ENCODE peak calls at places on chromosomes 7 and 10, in four cellular contexts. B is sigmoid colon, R is DND-41, I is mesendoderm. E is an unnamed sample. For H3K4me1, the result is how much of the 10 kb centered on the place peaks cover.

GRCh38 chr10:6242089-6242488 is 39.4 kb downstream of the PFKFB3 start:
- DNase-seq in R (no peak), I (no peak), B (peak), E (no peak)

GRCh38 chr7:18202315-18203045 is 174.8 kb upstream of the PRPS1L1 start:
- DNase-seq in I (no peak), R (no peak), B (no peak), E (no peak)

GRCh38 chr7:25790261-25790660 is 361.7 kb upstream of the NFE2L3 start:
- DNase-seq in B (no peak), I (no peak), R (no peak), E (no peak)

GRCh38 chr7:49099587-49100326 is 175.4 kb downstream of the CDC14C start:
- DNase-seq in I (peak), B (no peak), R (no peak), E (no peak)

GRCh38 chr7:137531671-137532070 is 188.1 kb upstream of the PTN start:
- DNase-seq in I (no peak), R (no peak), B (no peak), E (no peak)

GRCh38 chr10:132836832-132837540 is 51.0 kb upstream of the NKX6-2 start:
- DNase-seq in R (peak), I (peak), B (peak), E (no peak)

GRCh38 chr10:1395025-1395981 is 339.1 kb downstream of the WDR37 start:
- DNase-seq in R (no peak), I (no peak), B (no peak), E (no peak)

GRCh38 chr7:70014472-70015232 is 416.4 kb downstream of the AUTS2 start:
- DNase-seq in B (no peak), I (no peak), R (no peak), E (no peak)

GRCh38 chr10:94617389-94617944 is 66.1 kb upstream of the CYP2C18 start:
- DNase-seq in B (no peak), R (no peak), I (peak), E (no peak)

GRCh38 chr10:102262744-102263370 is 17.5 kb downstream of the GBF1 start:
- DNase-seq in I (no peak), B (no peak), R (no peak), E (no peak)

GRCh38 chr10:95881316-95881715 is 26.5 kb upstream of the CC2D2B start:
- DNase-seq in I (no peak), B (no peak), R (no peak), E (no peak)

GRCh38 chr10:1978593-1978992 is 241.3 kb upstream of the ADARB2 start:
- DNase-seq in I (no peak), R (no peak), B (no peak), E (no peak)

GRCh38 chr7:135201350-135201749 is 10.0 kb downstream of the WDR91 start:
- DNase-seq in R (no peak), B (no peak), I (no peak), E (no peak)

GRCh38 chr7:95772298-95772770 is at the start of gene DYNC1I1:
- DNase-seq in R (no peak), B (peak), I (peak), E (peak)

GRCh38 chr7:44959956-44960640 is 18.7 kb downstream of the MYO1G start:
- DNase-seq in R (no peak), I (no peak), B (no peak), E (no peak)

GRCh38 chr10:71214641-71215160 is 2.3 kb downstream of the UNC5B start:
- DNase-seq in I (no peak), B (no peak), R (no peak), E (no peak)

GRCh38 chr7:47183896-47184629 is 397.8 kb downstream of the TNS3 start:
- DNase-seq in R (no peak), B (no peak), I (no peak), E (no peak)

GRCh38 chr10:78058562-78058961 is 24.9 kb downstream of the RPS24 start:
- DNase-seq in I (no peak), R (no peak), B (no peak), E (no peak)

GRCh38 chr7:143849785-143850479 is 52.0 kb downstream of the TCAF1 start:
- DNase-seq in I (no peak), B (no peak), R (no peak), E (no peak)

GRCh38 chr10:34698979-34699378 is 116.1 kb downstream of the PARD3 start:
- DNase-seq in B (no peak), R (no peak), I (peak), E (no peak)

GRCh38 chr7:69105092-69105491 is 493.2 kb upstream of the AUTS2 start:
- DNase-seq in I (peak), R (no peak), B (no peak), E (no peak)

GRCh38 chr10:123038782-123039631 is 30.2 kb downstream of the ACADSB start:
- DNase-seq in B (no peak), R (no peak), I (no peak), E (no peak)

GRCh38 chr7:73647725-73648592 is 19.7 kb upstream of the VPS37D start:
- DNase-seq in B (no peak), R (no peak), I (no peak), E (no peak)

GRCh38 chr7:139118803-139119485 is 9.4 kb upstream of the ZC3HAV1 start:
- DNase-seq in I (peak), R (no peak), B (no peak), E (no peak)

GRCh38 chr10:100968839-100969174 is 497 bp upstream of the SEMA4G start:
- DNase-seq in B (no peak), R (no peak), I (no peak), E (no peak)

GRCh38 chr10:58137813-58138212 is 129.9 kb downstream of the IPMK start:
- DNase-seq in I (no peak), R (no peak), B (no peak), E (no peak)

GRCh38 chr7:24756989-24757798 is at the start of gene GSDME:
- DNase-seq in R (peak), B (peak), I (peak), E (peak)

GRCh38 chr7:135904282-135904681 is 72.9 kb downstream of the MTPN start:
- DNase-seq in R (no peak), B (no peak), I (no peak), E (no peak)

GRCh38 chr7:25294624-25295023 is 66.3 kb upstream of the NPVF start:
- DNase-seq in B (no peak), R (no peak), I (no peak), E (no peak)

GRCh38 chr10:119670717-119671116 is 19.5 kb downstream of the BAG3 start:
- DNase-seq in R (no peak), I (no peak), B (no peak), E (no peak)

GRCh38 chr10:119104653-119105024 is 726 bp downstream of the DENND10 start:
- DNase-seq in R (peak), B (peak), I (peak), E (no peak)

GRCh38 chr10:96967847-96968246 is 135.7 kb downstream of the LCOR start:
- DNase-seq in R (no peak), B (no peak), I (no peak), E (no peak)

GRCh38 chr10:50917486-50917885 is 32.1 kb upstream of the A1CF start:
- DNase-seq in R (no peak), I (no peak), B (no peak), E (no peak)

GRCh38 chr10:132300582-132300981 is 7.2 kb downstream of the STK32C start:
- DNase-seq in B (peak), R (no peak), I (no peak), E (no peak)

GRCh38 chr10:127991543-127992255 is 84.8 kb downstream of the PTPRE start:
- DNase-seq in B (peak), I (no peak), R (no peak), E (no peak)

GRCh38 chr10:130862122-130862521 is 449.4 kb downstream of the TCERG1L start:
- DNase-seq in I (no peak), B (no peak), R (no peak), E (no peak)

GRCh38 chr10:96955733-96956132 is 123.6 kb downstream of the LCOR start:
- DNase-seq in B (no peak), R (no peak), I (no peak), E (no peak)

GRCh38 chr10:29993319-29993876 is 66.0 kb downstream of the JCAD start:
- DNase-seq in I (peak), B (no peak), R (no peak), E (no peak)

GRCh38 chr7:44310221-44310848 is 15.1 kb downstream of the CAMK2B start:
- DNase-seq in B (no peak), R (peak), I (no peak), E (no peak)

GRCh38 chr7:102305414-102306268 is 19.0 kb downstream of the SH2B2 start:
- DNase-seq in I (no peak), B (no peak), R (no peak), E (no peak)
- H3K4me1 ChIP-seq in I (under half), B (under half), R (under half), E (under half)

GRCh38 chr10:103896225-103896624 is 21.8 kb downstream of the STN1 start:
- DNase-seq in B (no peak), R (no peak), I (no peak), E (no peak)
- H3K4me1 ChIP-seq in B (under half), R (under half), I (under half), E (under half)

DNA sequence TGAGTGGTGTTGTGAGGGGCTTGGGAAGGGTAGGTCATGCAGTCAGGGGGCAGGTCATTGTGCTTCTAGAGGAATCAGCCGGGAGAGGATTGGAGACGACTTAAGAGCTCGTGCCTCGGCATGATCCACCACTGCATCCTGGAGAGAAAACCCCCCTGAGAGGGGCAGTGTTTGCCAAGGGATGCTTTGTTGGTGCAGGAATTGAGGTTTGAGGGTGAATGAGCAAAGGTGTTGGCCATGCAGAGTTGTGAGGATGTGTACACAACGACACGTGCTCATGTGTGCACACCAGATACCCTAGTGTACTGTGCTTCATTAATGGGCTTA is 85.6 kb upstream of the ANLN start:
- DNase-seq in I (no peak), B (no peak), R (no peak), E (no peak)
- H3K4me1 ChIP-seq in I (under half), B (under half), R (under half), E (under half)

GRCh38 chr7:157358753-157359096 is 21.9 kb downstream of the DNAJB6 start:
- DNase-seq in B (no peak), R (no peak), I (no peak), E (no peak)

GRCh38 chr7:157355784-157356511 is 19.1 kb downstream of the DNAJB6 start:
- DNase-seq in R (no peak), B (no peak), I (no peak), E (peak)

GRCh38 chr7:157358041-157358752 is 21.4 kb downstream of the DNAJB6 start:
- DNase-seq in I (no peak), R (no peak), B (no peak), E (no peak)

GRCh38 chr7:157359581-157359980 is 22.8 kb downstream of the DNAJB6 start:
- DNase-seq in R (no peak), B (no peak), I (no peak), E (no peak)

GRCh38 chr7:157357129-157358040 is 20.6 kb downstream of the DNAJB6 start:
- DNase-seq in I (no peak), R (no peak), B (no peak), E (no peak)
- H3K4me1 ChIP-seq in I (under half), R (under half), B (under half), E (under half)

DNA sequence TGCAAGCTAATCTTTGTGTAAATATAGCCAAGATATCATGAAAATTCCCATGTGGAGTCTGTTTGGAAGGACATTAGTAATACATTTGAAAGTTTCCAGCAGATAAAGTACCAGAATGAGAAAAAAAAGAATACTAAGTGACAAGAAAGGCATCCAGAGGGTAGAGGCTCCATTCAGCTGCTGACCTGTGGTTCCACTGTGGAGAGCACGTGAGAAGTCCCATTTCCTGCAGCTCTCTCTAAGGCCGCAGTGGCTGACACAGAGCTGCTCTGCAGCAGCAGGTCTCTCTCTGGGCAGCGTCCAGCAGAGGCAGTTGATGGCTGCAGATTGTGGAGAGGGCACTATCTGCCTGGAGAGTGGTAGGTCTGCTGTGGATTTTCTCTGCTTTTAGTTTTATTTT is 100.1 kb upstream of the TMEM72 start:
- DNase-seq in B (no peak), I (peak), R (no peak), E (no peak)
- H3K4me1 ChIP-seq in B (under half), I (under half), R (under half), E (under half)

GRCh38 chr10:11535376-11535959 is 76.0 kb downstream of the USP6NL start:
- DNase-seq in R (no peak), I (no peak), B (no peak), E (no peak)
- H3K4me1 ChIP-seq in R (under half), I (under half), B (under half), E (under half)

E was measured in prostate gland.